ENCODE peak calls at places on chromosomes 6 and 20, in five cellular contexts. L, K, Q, E and X are unnamed samples.

GRCh38 chr20:51725584-51726176 is 42.5 kb downstream of the ATP9A start:
- DNase-seq in E (no peak), K (no peak), Q (no peak), L (no peak), X (no peak)

GRCh38 chr6:161271343-161272019 is 2.4 kb downstream of the AGPAT4 start:
- DNase-seq in E (no peak), L (no peak), K (no peak), Q (no peak), X (no peak)

GRCh38 chr6:138007014-138007472 is 100.2 kb downstream of the PERP start:
- DNase-seq in L (no peak), E (peak), K (no peak), Q (no peak), X (peak)

GRCh38 chr6:21537660-21538059 is 55.9 kb upstream of the SOX4 start:
- DNase-seq in K (no peak), E (no peak), L (no peak), Q (no peak), X (no peak)

GRCh38 chr20:63009988-63010769 is 3.4 kb upstream of the BHLHE23 start:
- DNase-seq in L (no peak), K (no peak), E (peak), Q (no peak), X (no peak)

GRCh38 chr6:21826031-21826430 is 232.5 kb downstream of the SOX4 start:
- DNase-seq in Q (no peak), L (no peak), K (no peak), E (peak), X (no peak)

GRCh38 chr6:43999628-44000027 is 127.6 kb downstream of the MRPL14 start:
- DNase-seq in K (no peak), E (no peak), Q (no peak), L (peak), X (no peak)

GRCh38 chr20:51434026-51434425 is 108.5 kb downstream of the NFATC2 start:
- DNase-seq in E (no peak), L (no peak), Q (no peak), K (no peak), X (no peak)

GRCh38 chr6:106739387-106739786 is 110.0 kb downstream of the QRSL1 start:
- DNase-seq in L (peak), Q (no peak), E (peak), K (no peak), X (no peak)

GRCh38 chr6:45423111-45423900 is 45.6 kb upstream of the SUPT3H start:
- DNase-seq in E (peak), L (peak), K (peak), Q (no peak), X (peak)

GRCh38 chr6:44147256-44147655 is 11.4 kb upstream of the CAPN11 start:
- DNase-seq in E (no peak), Q (no peak), K (no peak), L (no peak), X (no peak)

GRCh38 chr20:18588554-18589043 is 745 bp downstream of the DTD1 start:
- DNase-seq in E (no peak), Q (no peak), L (no peak), K (no peak), X (no peak)

GRCh38 chr6:30480536-30481156 is 8.7 kb upstream of the HLA-E start:
- DNase-seq in K (no peak), L (no peak), E (peak), Q (no peak), X (no peak)

GRCh38 chr20:59441306-59441705 is 140.9 kb downstream of the EDN3 start:
- DNase-seq in Q (no peak), L (no peak), E (no peak), K (no peak), X (no peak)

GRCh38 chr20:38579219-38579618 is 1.8 kb upstream of the ADIG start:
- DNase-seq in K (no peak), Q (no peak), L (no peak), E (no peak), X (no peak)

GRCh38 chr6:168293641-168294530 is 25.7 kb downstream of the DACT2 start:
- DNase-seq in K (no peak), E (no peak), L (no peak), Q (no peak), X (no peak)

GRCh38 chr20:17725094-17725835 is 25.5 kb downstream of the BANF2 start:
- DNase-seq in K (no peak), E (peak), Q (no peak), L (peak), X (no peak)

GRCh38 chr6:27505209-27506027 is 32.5 kb upstream of the ZNF184 start:
- DNase-seq in L (no peak), E (peak), Q (no peak), K (no peak), X (peak)

GRCh38 chr6:45661667-45662066 is 283.9 kb upstream of the SUPT3H start:
- DNase-seq in Q (no peak), K (no peak), L (no peak), E (peak), X (no peak)

GRCh38 chr6:13461352-13461751 is 26.0 kb downstream of the GFOD1 start:
- DNase-seq in Q (no peak), L (no peak), K (no peak), E (no peak), X (no peak)

GRCh38 chr6:27332692-27333641 is 20.9 kb upstream of the POM121L2 start:
- DNase-seq in L (no peak), E (peak), Q (no peak), K (no peak), X (peak)

GRCh38 chr6:44739163-44739562 is 351.7 kb downstream of the CDC5L start:
- DNase-seq in L (no peak), Q (no peak), K (no peak), E (peak), X (no peak)

GRCh38 chr6:13302751-13303667 is 25.3 kb downstream of the TBC1D7 start:
- DNase-seq in L (peak), K (peak), E (peak), Q (peak), X (peak)

GRCh38 chr6:131065824-131066171 is 2.8 kb upstream of the EPB41L2 start:
- DNase-seq in L (no peak), Q (no peak), K (no peak), E (no peak), X (no peak)

GRCh38 chr6:7165002-7165735 is 57.4 kb downstream of the RREB1 start:
- DNase-seq in K (no peak), L (no peak), Q (no peak), E (no peak), X (no peak)

GRCh38 chr6:11586574-11586973 is 49.0 kb downstream of the TMEM170B start:
- DNase-seq in K (no peak), E (peak), Q (peak), L (no peak), X (peak)

GRCh38 chr6:19538086-19538485 is 299.1 kb upstream of the ID4 start:
- DNase-seq in K (no peak), L (no peak), E (no peak), Q (no peak), X (no peak)

GRCh38 chr6:158496700-158497099 is 63.2 kb upstream of the TMEM181 start:
- DNase-seq in K (no peak), L (no peak), Q (no peak), E (no peak), X (no peak)

GRCh38 chr20:51159303-51159702 is 136.4 kb upstream of the KCNG1 start:
- DNase-seq in L (no peak), K (no peak), E (no peak), Q (no peak), X (no peak)

GRCh38 chr20:62693523-62693922 is 15.1 kb upstream of the NTSR1 start:
- DNase-seq in Q (no peak), K (no peak), E (no peak), L (no peak), X (no peak)

GRCh38 chr6:128822271-128822670 is 60.7 kb upstream of the LAMA2 start:
- DNase-seq in Q (no peak), E (peak), L (no peak), K (no peak), X (no peak)

GRCh38 chr20:44335675-44336074 is 1.2 kb upstream of the R3HDML start:
- DNase-seq in L (peak), K (no peak), Q (no peak), E (no peak), X (no peak)

GRCh38 chr20:49513009-49513408 is 30.5 kb upstream of the KCNB1 start:
- DNase-seq in L (no peak), K (no peak), Q (no peak), E (no peak), X (no peak)

GRCh38 chr6:107657755-107658461 is 166.2 kb downstream of the SCML4 start:
- DNase-seq in K (no peak), Q (peak), L (peak), E (peak), X (no peak)

GRCh38 chr6:16080204-16080603 is 48.7 kb upstream of the MYLIP start:
- DNase-seq in K (no peak), L (no peak), Q (no peak), E (no peak), X (no peak)

GRCh38 chr6:24522090-24522820 is 27.5 kb downstream of the ALDH5A1 start:
- DNase-seq in K (no peak), L (no peak), E (peak), Q (no peak), X (no peak)

GRCh38 chr6:168648730-168649129 is 207.7 kb downstream of the SMOC2 start:
- DNase-seq in L (no peak), E (peak), Q (no peak), K (no peak), X (peak)